ENCODE peak calls at places on chromosomes 11 and 22, in eight cellular contexts. One of them, this sample, is unnamed.

GRCh38 chr11:47918370-47918690 is 62.0 kb upstream of the PTPRJ start:
- DNase-seq in stimulated activated naive CD4-positive, alpha-beta T cell: no peak
- DNase-seq in suprapubic skin: no peak
- DNase-seq in activated gamma-delta T cell treated with Interleukin-2 at 50 U/mL for 16 hours: no peak
- DNase-seq in activated naive CD4-positive, alpha-beta T cell: no peak
- DNase-seq in AML-193: no peak
- DNase-seq in mesenchymal stem cell: no peak
- DNase-seq in activated CD8-positive, alpha-beta memory T cell treated with anti-CD3 and anti-CD28 coated beads for 1 hour: no peak
- DNase-seq in this sample: no peak

GRCh38 chr11:120205596-120206161 is 5.2 kb upstream of the OAF start:
- DNase-seq in stimulated activated naive CD4-positive, alpha-beta T cell: no peak
- DNase-seq in suprapubic skin: no peak
- DNase-seq in activated gamma-delta T cell treated with Interleukin-2 at 50 U/mL for 16 hours: no peak
- DNase-seq in activated naive CD4-positive, alpha-beta T cell: no peak
- DNase-seq in AML-193: no peak
- DNase-seq in mesenchymal stem cell: peak
- DNase-seq in activated CD8-positive, alpha-beta memory T cell treated with anti-CD3 and anti-CD28 coated beads for 1 hour: no peak
- DNase-seq in this sample: no peak

GRCh38 chr11:106497321-106497720 is 419.9 kb downstream of the AASDHPPT start:
- DNase-seq in stimulated activated naive CD4-positive, alpha-beta T cell: no peak
- DNase-seq in suprapubic skin: no peak
- DNase-seq in activated gamma-delta T cell treated with Interleukin-2 at 50 U/mL for 16 hours: no peak
- DNase-seq in activated naive CD4-positive, alpha-beta T cell: no peak
- DNase-seq in AML-193: no peak
- DNase-seq in mesenchymal stem cell: no peak
- DNase-seq in activated CD8-positive, alpha-beta memory T cell treated with anti-CD3 and anti-CD28 coated beads for 1 hour: no peak
- DNase-seq in this sample: no peak

GRCh38 chr11:119093951-119094815 is 7.5 kb downstream of the DPAGT1 start:
- DNase-seq in stimulated activated naive CD4-positive, alpha-beta T cell: peak
- DNase-seq in suprapubic skin: no peak
- DNase-seq in activated gamma-delta T cell treated with Interleukin-2 at 50 U/mL for 16 hours: peak
- DNase-seq in activated naive CD4-positive, alpha-beta T cell: no peak
- DNase-seq in AML-193: no peak
- DNase-seq in mesenchymal stem cell: peak
- DNase-seq in activated CD8-positive, alpha-beta memory T cell treated with anti-CD3 and anti-CD28 coated beads for 1 hour: no peak
- DNase-seq in this sample: no peak

GRCh38 chr11:2004466-2004865 is 6.8 kb upstream of the H19 start:
- DNase-seq in stimulated activated naive CD4-positive, alpha-beta T cell: no peak
- DNase-seq in suprapubic skin: no peak
- DNase-seq in activated gamma-delta T cell treated with Interleukin-2 at 50 U/mL for 16 hours: no peak
- DNase-seq in activated naive CD4-positive, alpha-beta T cell: no peak
- DNase-seq in AML-193: no peak
- DNase-seq in mesenchymal stem cell: no peak
- DNase-seq in activated CD8-positive, alpha-beta memory T cell treated with anti-CD3 and anti-CD28 coated beads for 1 hour: no peak
- DNase-seq in this sample: no peak

GRCh38 chr22:46777609-46777970 is 15.1 kb downstream of the TBC1D22A start:
- DNase-seq in stimulated activated naive CD4-positive, alpha-beta T cell: peak
- DNase-seq in suprapubic skin: peak
- DNase-seq in activated gamma-delta T cell treated with Interleukin-2 at 50 U/mL for 16 hours: peak
- DNase-seq in activated naive CD4-positive, alpha-beta T cell: peak
- DNase-seq in AML-193: no peak
- DNase-seq in mesenchymal stem cell: no peak
- DNase-seq in activated CD8-positive, alpha-beta memory T cell treated with anti-CD3 and anti-CD28 coated beads for 1 hour: no peak
- DNase-seq in this sample: no peak

GRCh38 chr22:31179345-31179744 is 19.4 kb downstream of the RNF185 start:
- DNase-seq in stimulated activated naive CD4-positive, alpha-beta T cell: no peak
- DNase-seq in suprapubic skin: peak
- DNase-seq in activated gamma-delta T cell treated with Interleukin-2 at 50 U/mL for 16 hours: no peak
- DNase-seq in activated naive CD4-positive, alpha-beta T cell: no peak
- DNase-seq in AML-193: no peak
- DNase-seq in mesenchymal stem cell: peak
- DNase-seq in activated CD8-positive, alpha-beta memory T cell treated with anti-CD3 and anti-CD28 coated beads for 1 hour: no peak
- DNase-seq in this sample: no peak

GRCh38 chr11:31809857-31810778 is 1.0 kb downstream of the PAX6 start:
- DNase-seq in stimulated activated naive CD4-positive, alpha-beta T cell: no peak
- DNase-seq in suprapubic skin: no peak
- DNase-seq in activated gamma-delta T cell treated with Interleukin-2 at 50 U/mL for 16 hours: no peak
- DNase-seq in activated naive CD4-positive, alpha-beta T cell: no peak
- DNase-seq in AML-193: no peak
- DNase-seq in mesenchymal stem cell: peak
- DNase-seq in activated CD8-positive, alpha-beta memory T cell treated with anti-CD3 and anti-CD28 coated beads for 1 hour: no peak
- DNase-seq in this sample: no peak

GRCh38 chr11:69663326-69663725 is 11.8 kb downstream of the LTO1 start:
- DNase-seq in stimulated activated naive CD4-positive, alpha-beta T cell: no peak
- DNase-seq in suprapubic skin: peak
- DNase-seq in activated gamma-delta T cell treated with Interleukin-2 at 50 U/mL for 16 hours: no peak
- DNase-seq in activated naive CD4-positive, alpha-beta T cell: no peak
- DNase-seq in AML-193: no peak
- DNase-seq in mesenchymal stem cell: no peak
- DNase-seq in activated CD8-positive, alpha-beta memory T cell treated with anti-CD3 and anti-CD28 coated beads for 1 hour: no peak
- DNase-seq in this sample: no peak

GRCh38 chr11:6315811-6316425 is 4.4 kb downstream of the CAVIN3 start:
- DNase-seq in stimulated activated naive CD4-positive, alpha-beta T cell: no peak
- DNase-seq in suprapubic skin: peak
- DNase-seq in activated gamma-delta T cell treated with Interleukin-2 at 50 U/mL for 16 hours: peak
- DNase-seq in activated naive CD4-positive, alpha-beta T cell: peak
- DNase-seq in AML-193: peak
- DNase-seq in mesenchymal stem cell: peak
- DNase-seq in activated CD8-positive, alpha-beta memory T cell treated with anti-CD3 and anti-CD28 coated beads for 1 hour: no peak
- DNase-seq in this sample: no peak

GRCh38 chr11:73989156-73989555 is 6.5 kb upstream of the UCP2 start:
- DNase-seq in stimulated activated naive CD4-positive, alpha-beta T cell: no peak
- DNase-seq in suprapubic skin: no peak
- DNase-seq in activated gamma-delta T cell treated with Interleukin-2 at 50 U/mL for 16 hours: no peak
- DNase-seq in activated naive CD4-positive, alpha-beta T cell: no peak
- DNase-seq in AML-193: no peak
- DNase-seq in mesenchymal stem cell: no peak
- DNase-seq in activated CD8-positive, alpha-beta memory T cell treated with anti-CD3 and anti-CD28 coated beads for 1 hour: no peak
- DNase-seq in this sample: no peak

GRCh38 chr11:114081641-114082414 is 22.3 kb downstream of the ZBTB16 start:
- DNase-seq in stimulated activated naive CD4-positive, alpha-beta T cell: no peak
- DNase-seq in suprapubic skin: no peak
- DNase-seq in activated gamma-delta T cell treated with Interleukin-2 at 50 U/mL for 16 hours: no peak
- DNase-seq in activated naive CD4-positive, alpha-beta T cell: no peak
- DNase-seq in AML-193: no peak
- DNase-seq in mesenchymal stem cell: peak
- DNase-seq in activated CD8-positive, alpha-beta memory T cell treated with anti-CD3 and anti-CD28 coated beads for 1 hour: no peak
- DNase-seq in this sample: peak

GRCh38 chr11:108718466-108718865 is 53.6 kb downstream of the DDX10 start:
- DNase-seq in stimulated activated naive CD4-positive, alpha-beta T cell: no peak
- DNase-seq in suprapubic skin: no peak
- DNase-seq in activated gamma-delta T cell treated with Interleukin-2 at 50 U/mL for 16 hours: no peak
- DNase-seq in activated naive CD4-positive, alpha-beta T cell: no peak
- DNase-seq in AML-193: no peak
- DNase-seq in mesenchymal stem cell: peak
- DNase-seq in activated CD8-positive, alpha-beta memory T cell treated with anti-CD3 and anti-CD28 coated beads for 1 hour: no peak
- DNase-seq in this sample: no peak

This sample was measured in mesenteric fat pad.